ENCODE peak calls at places on chromosomes 2 and 18, in four cellular contexts. One of them, this sample, is unnamed.

GRCh38 chr2:72851333-72851732 is 25.5 kb upstream of the EXOC6B start:
- DNase-seq in stimulated activated CD4-positive, alpha-beta T cell treated with anti-CD3 and anti-CD28 coated beads, Interleukin-12 subunit alpha, Interleukin-12 subunit beta, amount 100 ng/mL, for 4 hours: no peak
- DNase-seq in fibroblast of the aortic adventitia: no peak
- DNase-seq in epithelial cell of esophagus: no peak
- DNase-seq in this sample: no peak

GRCh38 chr2:56118474-56118873 is 65.3 kb upstream of the CCDC85A start:
- DNase-seq in stimulated activated CD4-positive, alpha-beta T cell treated with anti-CD3 and anti-CD28 coated beads, Interleukin-12 subunit alpha, Interleukin-12 subunit beta, amount 100 ng/mL, for 4 hours: no peak
- DNase-seq in epithelial cell of esophagus: no peak
- DNase-seq in fibroblast of the aortic adventitia: no peak
- DNase-seq in this sample: no peak

GRCh38 chr2:240620859-240621258 is 4.4 kb upstream of the GPR35 start:
- DNase-seq in fibroblast of the aortic adventitia: no peak
- DNase-seq in stimulated activated CD4-positive, alpha-beta T cell treated with anti-CD3 and anti-CD28 coated beads, Interleukin-12 subunit alpha, Interleukin-12 subunit beta, amount 100 ng/mL, for 4 hours: no peak
- DNase-seq in epithelial cell of esophagus: no peak
- DNase-seq in this sample: no peak

GRCh38 chr18:12973562-12974213 is 17.5 kb upstream of the CEP192 start:
- DNase-seq in stimulated activated CD4-positive, alpha-beta T cell treated with anti-CD3 and anti-CD28 coated beads, Interleukin-12 subunit alpha, Interleukin-12 subunit beta, amount 100 ng/mL, for 4 hours: no peak
- DNase-seq in epithelial cell of esophagus: peak; percentile 59
- DNase-seq in fibroblast of the aortic adventitia: no peak
- DNase-seq in this sample: no peak

GRCh38 chr2:189425676-189426075 is 15.6 kb upstream of the WDR75 start:
- DNase-seq in fibroblast of the aortic adventitia: peak; percentile 12
- DNase-seq in epithelial cell of esophagus: no peak
- DNase-seq in stimulated activated CD4-positive, alpha-beta T cell treated with anti-CD3 and anti-CD28 coated beads, Interleukin-12 subunit alpha, Interleukin-12 subunit beta, amount 100 ng/mL, for 4 hours: no peak
- DNase-seq in this sample: no peak

GRCh38 chr2:43278683-43279220 is 52.3 kb upstream of the ZFP36L2 start:
- DNase-seq in epithelial cell of esophagus: no peak
- DNase-seq in stimulated activated CD4-positive, alpha-beta T cell treated with anti-CD3 and anti-CD28 coated beads, Interleukin-12 subunit alpha, Interleukin-12 subunit beta, amount 100 ng/mL, for 4 hours: no peak
- DNase-seq in fibroblast of the aortic adventitia: peak; percentile 44
- DNase-seq in this sample: no peak

GRCh38 chr2:160928854-160929301 is 231.3 kb upstream of the TANK start:
- DNase-seq in fibroblast of the aortic adventitia: peak; percentile 97
- DNase-seq in stimulated activated CD4-positive, alpha-beta T cell treated with anti-CD3 and anti-CD28 coated beads, Interleukin-12 subunit alpha, Interleukin-12 subunit beta, amount 100 ng/mL, for 4 hours: no peak
- DNase-seq in epithelial cell of esophagus: no peak
- DNase-seq in this sample: no peak

GRCh38 chr2:236503100-236503499 is 66.5 kb upstream of the ACKR3 start:
- DNase-seq in epithelial cell of esophagus: no peak
- DNase-seq in stimulated activated CD4-positive, alpha-beta T cell treated with anti-CD3 and anti-CD28 coated beads, Interleukin-12 subunit alpha, Interleukin-12 subunit beta, amount 100 ng/mL, for 4 hours: no peak
- DNase-seq in fibroblast of the aortic adventitia: no peak
- DNase-seq in this sample: no peak

GRCh38 chr2:157336137-157336721 is 10.6 kb upstream of the ERMN start:
- DNase-seq in epithelial cell of esophagus: peak; percentile 57
- DNase-seq in stimulated activated CD4-positive, alpha-beta T cell treated with anti-CD3 and anti-CD28 coated beads, Interleukin-12 subunit alpha, Interleukin-12 subunit beta, amount 100 ng/mL, for 4 hours: peak; percentile 24
- DNase-seq in fibroblast of the aortic adventitia: peak; percentile 56
- DNase-seq in this sample: no peak

GRCh38 chr2:97743913-97744312 is 30.5 kb downstream of the ZAP70 start:
- DNase-seq in stimulated activated CD4-positive, alpha-beta T cell treated with anti-CD3 and anti-CD28 coated beads, Interleukin-12 subunit alpha, Interleukin-12 subunit beta, amount 100 ng/mL, for 4 hours: no peak
- DNase-seq in epithelial cell of esophagus: no peak
- DNase-seq in fibroblast of the aortic adventitia: no peak
- DNase-seq in this sample: no peak

GRCh38 chr2:79097843-79098242 is 10.1 kb upstream of the REG1B start:
- DNase-seq in epithelial cell of esophagus: no peak
- DNase-seq in stimulated activated CD4-positive, alpha-beta T cell treated with anti-CD3 and anti-CD28 coated beads, Interleukin-12 subunit alpha, Interleukin-12 subunit beta, amount 100 ng/mL, for 4 hours: no peak
- DNase-seq in fibroblast of the aortic adventitia: no peak
- DNase-seq in this sample: no peak

GRCh38 chr2:38446972-38447561 is 70.0 kb upstream of the ATL2 start:
- DNase-seq in fibroblast of the aortic adventitia: no peak
- DNase-seq in stimulated activated CD4-positive, alpha-beta T cell treated with anti-CD3 and anti-CD28 coated beads, Interleukin-12 subunit alpha, Interleukin-12 subunit beta, amount 100 ng/mL, for 4 hours: no peak
- DNase-seq in epithelial cell of esophagus: peak; percentile 95
- DNase-seq in this sample: no peak

GRCh38 chr2:67886423-67886822 is 176.4 kb downstream of the C1D start:
- DNase-seq in stimulated activated CD4-positive, alpha-beta T cell treated with anti-CD3 and anti-CD28 coated beads, Interleukin-12 subunit alpha, Interleukin-12 subunit beta, amount 100 ng/mL, for 4 hours: no peak
- DNase-seq in fibroblast of the aortic adventitia: no peak
- DNase-seq in epithelial cell of esophagus: no peak
- DNase-seq in this sample: no peak

GRCh38 chr18:8354304-8354703 is 254.9 kb upstream of the RAB12 start:
- DNase-seq in fibroblast of the aortic adventitia: no peak
- DNase-seq in epithelial cell of esophagus: no peak
- DNase-seq in stimulated activated CD4-positive, alpha-beta T cell treated with anti-CD3 and anti-CD28 coated beads, Interleukin-12 subunit alpha, Interleukin-12 subunit beta, amount 100 ng/mL, for 4 hours: no peak
- DNase-seq in this sample: no peak

GRCh38 chr2:149329068-149329467 is 1.3 kb upstream of the LYPD6 start:
- DNase-seq in stimulated activated CD4-positive, alpha-beta T cell treated with anti-CD3 and anti-CD28 coated beads, Interleukin-12 subunit alpha, Interleukin-12 subunit beta, amount 100 ng/mL, for 4 hours: no peak
- DNase-seq in fibroblast of the aortic adventitia: no peak
- DNase-seq in epithelial cell of esophagus: peak; percentile 29
- DNase-seq in this sample: no peak

GRCh38 chr2:234135750-234136221 is 85.3 kb downstream of the SPP2 start:
- DNase-seq in stimulated activated CD4-positive, alpha-beta T cell treated with anti-CD3 and anti-CD28 coated beads, Interleukin-12 subunit alpha, Interleukin-12 subunit beta, amount 100 ng/mL, for 4 hours: peak; percentile 41
- DNase-seq in epithelial cell of esophagus: peak; percentile 80
- DNase-seq in fibroblast of the aortic adventitia: peak; percentile 84
- DNase-seq in this sample: peak; percentile 40

GRCh38 chr2:143529118-143529720 is 400.0 kb downstream of the ARHGAP15 start:
- DNase-seq in stimulated activated CD4-positive, alpha-beta T cell treated with anti-CD3 and anti-CD28 coated beads, Interleukin-12 subunit alpha, Interleukin-12 subunit beta, amount 100 ng/mL, for 4 hours: no peak
- DNase-seq in epithelial cell of esophagus: no peak
- DNase-seq in fibroblast of the aortic adventitia: no peak
- DNase-seq in this sample: no peak

GRCh38 chr2:165462433-165462832 is 7.1 kb upstream of the CSRNP3 start:
- DNase-seq in fibroblast of the aortic adventitia: no peak
- DNase-seq in stimulated activated CD4-positive, alpha-beta T cell treated with anti-CD3 and anti-CD28 coated beads, Interleukin-12 subunit alpha, Interleukin-12 subunit beta, amount 100 ng/mL, for 4 hours: no peak
- DNase-seq in epithelial cell of esophagus: no peak
- DNase-seq in this sample: no peak

GRCh38 chr18:48951448-48952286 is 902 bp upstream of the SMAD7 start:
- DNase-seq in fibroblast of the aortic adventitia: peak; percentile 91
- DNase-seq in stimulated activated CD4-positive, alpha-beta T cell treated with anti-CD3 and anti-CD28 coated beads, Interleukin-12 subunit alpha, Interleukin-12 subunit beta, amount 100 ng/mL, for 4 hours: peak; percentile 71
- DNase-seq in epithelial cell of esophagus: peak; percentile 90
- DNase-seq in this sample: peak; percentile 68

GRCh38 chr2:210459925-210460862 is 16.4 kb downstream of the LANCL1 start:
- DNase-seq in epithelial cell of esophagus: no peak
- DNase-seq in fibroblast of the aortic adventitia: no peak
- DNase-seq in stimulated activated CD4-positive, alpha-beta T cell treated with anti-CD3 and anti-CD28 coated beads, Interleukin-12 subunit alpha, Interleukin-12 subunit beta, amount 100 ng/mL, for 4 hours: no peak
- DNase-seq in this sample: no peak

GRCh38 chr2:157782057-157782845 is 93.9 kb downstream of the ACVR1 start:
- DNase-seq in stimulated activated CD4-positive, alpha-beta T cell treated with anti-CD3 and anti-CD28 coated beads, Interleukin-12 subunit alpha, Interleukin-12 subunit beta, amount 100 ng/mL, for 4 hours: no peak
- DNase-seq in epithelial cell of esophagus: peak; percentile 66
- DNase-seq in fibroblast of the aortic adventitia: peak; percentile 29
- DNase-seq in this sample: no peak

GRCh38 chr2:223887127-223887526 is 49.7 kb upstream of the AP1S3 start:
- DNase-seq in stimulated activated CD4-positive, alpha-beta T cell treated with anti-CD3 and anti-CD28 coated beads, Interleukin-12 subunit alpha, Interleukin-12 subunit beta, amount 100 ng/mL, for 4 hours: no peak
- DNase-seq in fibroblast of the aortic adventitia: peak; percentile 27
- DNase-seq in epithelial cell of esophagus: peak; percentile 78
- DNase-seq in this sample: no peak

GRCh38 chr18:12625242-12625641 is 32.7 kb downstream of the SPIRE1 start:
- DNase-seq in stimulated activated CD4-positive, alpha-beta T cell treated with anti-CD3 and anti-CD28 coated beads, Interleukin-12 subunit alpha, Interleukin-12 subunit beta, amount 100 ng/mL, for 4 hours: no peak
- DNase-seq in fibroblast of the aortic adventitia: peak; percentile 31
- DNase-seq in epithelial cell of esophagus: no peak
- DNase-seq in this sample: no peak

GRCh38 chr2:46996300-46996843 is 80.8 kb upstream of the MCFD2 start:
- DNase-seq in epithelial cell of esophagus: no peak
- DNase-seq in fibroblast of the aortic adventitia: no peak
- DNase-seq in stimulated activated CD4-positive, alpha-beta T cell treated with anti-CD3 and anti-CD28 coated beads, Interleukin-12 subunit alpha, Interleukin-12 subunit beta, amount 100 ng/mL, for 4 hours: no peak
- DNase-seq in this sample: no peak

GRCh38 chr2:231769170-231770136 is 11.6 kb downstream of the PDE6D start:
- DNase-seq in stimulated activated CD4-positive, alpha-beta T cell treated with anti-CD3 and anti-CD28 coated beads, Interleukin-12 subunit alpha, Interleukin-12 subunit beta, amount 100 ng/mL, for 4 hours: no peak
- DNase-seq in epithelial cell of esophagus: no peak
- DNase-seq in fibroblast of the aortic adventitia: no peak
- DNase-seq in this sample: no peak

GRCh38 chr2:2832657-2833056 is 501.6 kb upstream of the MYT1L start:
- DNase-seq in fibroblast of the aortic adventitia: no peak
- DNase-seq in epithelial cell of esophagus: no peak
- DNase-seq in stimulated activated CD4-positive, alpha-beta T cell treated with anti-CD3 and anti-CD28 coated beads, Interleukin-12 subunit alpha, Interleukin-12 subunit beta, amount 100 ng/mL, for 4 hours: no peak
- DNase-seq in this sample: no peak

GRCh38 chr2:10378189-10378588 is 69.9 kb downstream of the ODC1 start:
- DNase-seq in fibroblast of the aortic adventitia: no peak
- DNase-seq in epithelial cell of esophagus: no peak
- DNase-seq in stimulated activated CD4-positive, alpha-beta T cell treated with anti-CD3 and anti-CD28 coated beads, Interleukin-12 subunit alpha, Interleukin-12 subunit beta, amount 100 ng/mL, for 4 hours: peak; percentile 13
- DNase-seq in this sample: peak; percentile 46

GRCh38 chr2:67982956-67983355 is 79.8 kb downstream of the C1D start:
- DNase-seq in stimulated activated CD4-positive, alpha-beta T cell treated with anti-CD3 and anti-CD28 coated beads, Interleukin-12 subunit alpha, Interleukin-12 subunit beta, amount 100 ng/mL, for 4 hours: no peak
- DNase-seq in epithelial cell of esophagus: no peak
- DNase-seq in fibroblast of the aortic adventitia: peak; percentile 58
- DNase-seq in this sample: no peak

GRCh38 chr2:46876741-46877384 is 38.7 kb downstream of the MCFD2 start:
- DNase-seq in stimulated activated CD4-positive, alpha-beta T cell treated with anti-CD3 and anti-CD28 coated beads, Interleukin-12 subunit alpha, Interleukin-12 subunit beta, amount 100 ng/mL, for 4 hours: no peak
- DNase-seq in epithelial cell of esophagus: peak; percentile 76
- DNase-seq in fibroblast of the aortic adventitia: peak; percentile 90
- DNase-seq in this sample: no peak

GRCh38 chr18:76491436-76491800 is 3.6 kb downstream of the ZNF516 start:
- DNase-seq in fibroblast of the aortic adventitia: peak; percentile 65
- DNase-seq in stimulated activated CD4-positive, alpha-beta T cell treated with anti-CD3 and anti-CD28 coated beads, Interleukin-12 subunit alpha, Interleukin-12 subunit beta, amount 100 ng/mL, for 4 hours: peak; percentile 73
- DNase-seq in epithelial cell of esophagus: peak; percentile 82
- DNase-seq in this sample: peak; percentile 46

GRCh38 chr2:109727929-109728447 is 66.1 kb upstream of the RGPD5 start:
- DNase-seq in epithelial cell of esophagus: no peak
- DNase-seq in stimulated activated CD4-positive, alpha-beta T cell treated with anti-CD3 and anti-CD28 coated beads, Interleukin-12 subunit alpha, Interleukin-12 subunit beta, amount 100 ng/mL, for 4 hours: no peak
- DNase-seq in fibroblast of the aortic adventitia: no peak
- DNase-seq in this sample: no peak

GRCh38 chr2:151325696-151326095 is 31.7 kb upstream of the TNFAIP6 start:
- DNase-seq in fibroblast of the aortic adventitia: no peak
- DNase-seq in epithelial cell of esophagus: no peak
- DNase-seq in stimulated activated CD4-positive, alpha-beta T cell treated with anti-CD3 and anti-CD28 coated beads, Interleukin-12 subunit alpha, Interleukin-12 subunit beta, amount 100 ng/mL, for 4 hours: no peak
- DNase-seq in this sample: no peak

GRCh38 chr2:126645211-126645618 is 10.7 kb upstream of the GYPC start:
- DNase-seq in epithelial cell of esophagus: no peak
- DNase-seq in fibroblast of the aortic adventitia: no peak
- DNase-seq in stimulated activated CD4-positive, alpha-beta T cell treated with anti-CD3 and anti-CD28 coated beads, Interleukin-12 subunit alpha, Interleukin-12 subunit beta, amount 100 ng/mL, for 4 hours: no peak
- DNase-seq in this sample: no peak

GRCh38 chr2:81304154-81304830 is 999.7 kb upstream of the LRRTM1 start:
- DNase-seq in epithelial cell of esophagus: peak; percentile 9
- DNase-seq in stimulated activated CD4-positive, alpha-beta T cell treated with anti-CD3 and anti-CD28 coated beads, Interleukin-12 subunit alpha, Interleukin-12 subunit beta, amount 100 ng/mL, for 4 hours: no peak
- DNase-seq in fibroblast of the aortic adventitia: no peak
- DNase-seq in this sample: no peak

GRCh38 chr2:109535217-109535946 is 78.4 kb downstream of the SEPTIN10 start:
- DNase-seq in stimulated activated CD4-positive, alpha-beta T cell treated with anti-CD3 and anti-CD28 coated beads, Interleukin-12 subunit alpha, Interleukin-12 subunit beta, amount 100 ng/mL, for 4 hours: no peak
- DNase-seq in epithelial cell of esophagus: no peak
- DNase-seq in fibroblast of the aortic adventitia: no peak
- DNase-seq in this sample: no peak

GRCh38 chr18:58887613-58887963 is 22.9 kb downstream of the ZNF532 start:
- DNase-seq in fibroblast of the aortic adventitia: peak; percentile 36
- DNase-seq in stimulated activated CD4-positive, alpha-beta T cell treated with anti-CD3 and anti-CD28 coated beads, Interleukin-12 subunit alpha, Interleukin-12 subunit beta, amount 100 ng/mL, for 4 hours: no peak
- DNase-seq in epithelial cell of esophagus: peak; percentile 63
- DNase-seq in this sample: no peak

This sample was measured in GM12892.